ENCODE peak calls at places on chromosome 5, in six cellular contexts. M, S, O, Z, U and D are unnamed samples.
A peak's percentile ranks its signal among the peaks of the same experiment; 100 is the strongest.

GRCh38 chr5:175478008-175478383 is 364 bp upstream of the SFXN1 start:
- DNase-seq in M (no peak), S (no peak), O (no peak), Z (no peak), U (no peak), D (no peak)

GRCh38 chr5:88886252-88886651 is 3.3 kb upstream of the MEF2C start:
- DNase-seq in M (no peak), S (no peak), O (no peak), Z (no peak), U (no peak), D (no peak)

GRCh38 chr5:135833961-135834638 is 363 bp upstream of the SLC25A48 start:
- DNase-seq in M (no peak), S (no peak), O (no peak), Z (no peak), U (no peak), D (peak; percentile 24)

GRCh38 chr5:176851871-176852270 is 41.5 kb downstream of the UNC5A start:
- DNase-seq in M (no peak), S (no peak), O (no peak), Z (no peak), U (no peak), D (no peak)

GRCh38 chr5:156376751-156377150 is 49.8 kb downstream of the SGCD start:
- DNase-seq in M (no peak), S (no peak), O (no peak), Z (no peak), U (no peak), D (no peak)

GRCh38 chr5:159873680-159874079 is 42.6 kb upstream of the ADRA1B start:
- DNase-seq in M (no peak), S (no peak), O (no peak), Z (no peak), U (no peak), D (no peak)

GRCh38 chr5:142906863-142907671 is 136.9 kb downstream of the ARHGAP26 start:
- DNase-seq in M (no peak), S (no peak), O (no peak), Z (no peak), U (no peak), D (peak; percentile 21)

GRCh38 chr5:35672995-35673394 is 55.3 kb downstream of the SPEF2 start:
- DNase-seq in M (no peak), S (peak; percentile 50), O (no peak), Z (no peak), U (no peak), D (no peak)

GRCh38 chr5:170069512-170069911 is 36.2 kb upstream of the FOXI1 start:
- DNase-seq in M (no peak), S (peak; percentile 24), O (no peak), Z (no peak), U (no peak), D (no peak)

GRCh38 chr5:151406322-151406947 is 41.0 kb upstream of the SLC36A1 start:
- DNase-seq in M (no peak), S (peak; percentile 74), O (no peak), Z (no peak), U (no peak), D (no peak)

GRCh38 chr5:17182494-17182893 is 34.9 kb upstream of the BASP1 start:
- DNase-seq in M (no peak), S (no peak), O (no peak), Z (no peak), U (no peak), D (no peak)
- H3K4me1 ChIP-seq in M (peaks cover 7% of the 10 kb centered on the region), S (peaks cover 3% of the 10 kb centered on the region), O (no peaks in the 10 kb centered on the region), Z (no peaks in the 10 kb centered on the region), U (peaks cover 42% of the 10 kb centered on the region), D (peaks cover 12% of the 10 kb centered on the region)

GRCh38 chr5:7015586-7016256 is 302.5 kb downstream of the TENT4A start:
- DNase-seq in M (no peak), S (peak; percentile 78), O (no peak), Z (no peak), U (no peak), D (no peak)
- TF ChIP-seq CTCF in M (no peak), S (peak; percentile 75), O (no peak), Z (no peak), U (no peak), D (no peak)

GRCh38 chr5:172527559-172527958 is 73.2 kb upstream of the SH3PXD2B start:
- DNase-seq in M (no peak), S (peak; percentile 10), O (no peak), Z (no peak), U (no peak), D (no peak)
- H3K4me1 ChIP-seq in M (no peaks in the 10 kb centered on the region), S (no peaks in the 10 kb centered on the region), O (no peaks in the 10 kb centered on the region), Z (no peaks in the 10 kb centered on the region), U (no peaks in the 10 kb centered on the region), D (no peaks in the 10 kb centered on the region)

GRCh38 chr5:10334830-10335229 is 18.7 kb upstream of the MARCHF6 start:
- DNase-seq in M (no peak), S (peak; percentile 22), O (no peak), Z (no peak), U (no peak), D (no peak)

GRCh38 chr5:10332301-10332700 is 21.2 kb upstream of the MARCHF6 start:
- DNase-seq in M (no peak), S (peak; percentile 28), O (peak; percentile 11), Z (no peak), U (no peak), D (no peak)

GRCh38 chr5:10335711-10336470 is 17.6 kb upstream of the MARCHF6 start:
- DNase-seq in M (no peak), S (peak; percentile 29), O (no peak), Z (no peak), U (no peak), D (no peak)

GRCh38 chr5:10331341-10331796 is 22.1 kb upstream of the MARCHF6 start:
- DNase-seq in M (peak; percentile 77), S (peak; percentile 28), O (peak; percentile 82), Z (peak; percentile 86), U (no peak), D (peak; percentile 68)

DNA sequence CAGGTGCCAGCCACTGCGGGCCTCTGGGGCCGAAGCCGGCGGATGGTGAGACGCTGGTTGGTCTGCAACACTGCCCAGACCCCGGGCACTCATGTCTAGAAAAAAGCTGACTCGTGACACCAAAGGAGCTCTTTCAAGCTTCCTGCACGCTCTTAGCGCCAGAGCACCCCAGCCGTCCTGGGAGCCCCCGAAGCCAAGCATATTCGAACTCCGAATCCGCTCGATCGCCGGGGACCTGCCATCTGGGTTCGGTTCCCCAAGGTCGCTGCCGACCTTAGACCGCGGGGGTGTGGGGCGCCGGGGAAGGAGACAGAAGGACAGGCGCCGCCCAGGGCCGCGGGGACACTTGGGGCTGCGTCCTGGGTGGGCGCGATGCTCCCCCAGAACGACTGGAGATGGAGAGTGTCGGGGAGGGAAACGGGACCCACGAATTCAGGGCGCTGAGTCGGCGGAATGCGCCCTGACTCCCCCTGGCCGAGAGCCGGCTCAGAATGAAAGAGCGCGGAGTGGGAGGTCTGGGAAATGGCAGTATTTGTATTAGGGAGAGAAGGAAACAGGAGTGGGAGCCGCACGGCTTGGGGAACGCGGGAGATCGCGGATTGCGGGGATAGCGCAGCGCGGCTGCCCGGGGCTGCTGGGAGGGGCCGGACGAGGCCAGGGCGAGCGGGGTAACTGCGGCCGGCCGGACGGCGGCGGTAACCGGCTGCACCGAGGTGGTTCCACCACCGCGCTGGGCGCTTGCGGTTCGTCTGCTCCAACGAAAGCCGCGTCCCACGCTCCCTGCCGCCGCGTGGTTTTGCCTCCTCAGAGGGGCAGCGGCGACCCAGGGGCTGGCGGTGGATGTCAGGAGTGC is 20.1 kb upstream of the MARCHF6 start:
- DNase-seq in M (peak; percentile 70), S (peak; percentile 82), O (peak; percentile 42), Z (peak; percentile 60), U (peak; percentile 48), D (peak; percentile 74)
- TF ChIP-seq CTCF in M (no peak), S (peak; percentile 43), O (no peak), Z (no peak), U (no peak), D (peak; percentile 30)

GRCh38 chr5:116518423-116518822 is 56.2 kb downstream of the SEMA6A start:
- DNase-seq in M (no peak), S (no peak), O (no peak), Z (no peak), U (no peak), D (no peak)
- H3K4me1 ChIP-seq in M (no peaks in the 10 kb centered on the region), S (peaks cover 6% of the 10 kb centered on the region), O (no peaks in the 10 kb centered on the region), Z (no peaks in the 10 kb centered on the region), U (peaks cover 5% of the 10 kb centered on the region), D (peaks cover 3% of the 10 kb centered on the region)